ENCODE peak calls at places on chromosomes 11 and 22, in four cellular contexts. I is right atrium auricular region; H is effector memory CD4-positive, alpha-beta T cell; L is dorsolateral prefrontal cortex. C is an unnamed sample.

GRCh38 chr11:2776351-2777061 is 76.7 kb upstream of the KCNQ1OT1 start:
- DNase-seq in I (peak; percentile 54), H (no peak), L (peak; percentile 32), C (no peak)

GRCh38 chr11:130022799-130023198 is 20.2 kb upstream of the PRDM10 start:
- DNase-seq in I (no peak), H (no peak), L (no peak), C (no peak)

GRCh38 chr11:63765688-63766241 is 2.8 kb downstream of the ZFTA start:
- DNase-seq in I (no peak), H (no peak), L (no peak), C (no peak)

GRCh38 chr11:130323452-130324448 is 9.0 kb upstream of the ZBTB44 start:
- DNase-seq in I (no peak), H (no peak), L (no peak), C (no peak)

GRCh38 chr11:132908017-132908810 is 624.1 kb downstream of the OPCML start:
- DNase-seq in I (no peak), H (no peak), L (no peak), C (no peak)

GRCh38 chr11:72598901-72599300 is 75.3 kb downstream of the PDE2A start:
- DNase-seq in I (peak; percentile 71), H (no peak), L (peak; percentile 57), C (no peak)

GRCh38 chr11:96061730-96062524 is 138.0 kb upstream of the MTMR2 start:
- DNase-seq in I (no peak), H (no peak), L (no peak), C (no peak)

GRCh38 chr22:45807156-45807915 is 135.7 kb downstream of the ATXN10 start:
- DNase-seq in I (no peak), H (no peak), L (no peak), C (no peak)

GRCh38 chr22:27310966-27311665 is 490.4 kb downstream of the MN1 start:
- DNase-seq in I (no peak), H (no peak), L (no peak), C (no peak)

GRCh38 chr11:27971256-27971655 is 136.7 kb downstream of the KIF18A start:
- DNase-seq in I (no peak), H (no peak), L (no peak), C (no peak)

GRCh38 chr11:96279421-96280290 is 63.3 kb downstream of the MAML2 start:
- DNase-seq in I (no peak), H (no peak), L (no peak), C (no peak)

GRCh38 chr22:30390974-30391691 is 3.9 kb upstream of the RNF215 start:
- DNase-seq in I (no peak), H (peak; percentile 60), L (peak; percentile 83), C (peak; percentile 35)

GRCh38 chr11:104812416-104812815 is 85.8 kb downstream of the CASP12 start:
- DNase-seq in I (no peak), H (no peak), L (no peak), C (no peak)

GRCh38 chr22:41480397-41480735 is 11.4 kb downstream of the ACO2 start:
- DNase-seq in I (no peak), H (no peak), L (no peak), C (no peak)

GRCh38 chr11:103659138-103659734 is 377.2 kb upstream of the DDI1 start:
- DNase-seq in I (no peak), H (no peak), L (no peak), C (no peak)

GRCh38 chr22:49637255-49637760 is 190.4 kb downstream of the BRD1 start:
- DNase-seq in I (no peak), H (no peak), L (no peak), C (no peak)

GRCh38 chr11:61870429-61871039 is 20.8 kb downstream of the FADS3 start:
- DNase-seq in I (no peak), H (no peak), L (no peak), C (no peak)

GRCh38 chr11:110629594-110629993 is 82.6 kb downstream of the ARHGAP20 start:
- DNase-seq in I (no peak), H (no peak), L (no peak), C (no peak)

GRCh38 chr11:96146765-96147164 is 196.2 kb downstream of the MAML2 start:
- DNase-seq in I (no peak), H (no peak), L (no peak), C (no peak)

GRCh38 chr11:95067828-95068244 is 1.1 kb downstream of the SRSF8 start:
- DNase-seq in I (peak; percentile 74), H (no peak), L (no peak), C (no peak)

GRCh38 chr11:116732740-116733385 is 39.9 kb downstream of the BUD13 start:
- DNase-seq in I (no peak), H (peak; percentile 39), L (peak; percentile 78), C (peak; percentile 31)

GRCh38 chr11:59754859-59755700 is at the start of gene STX3:
- DNase-seq in I (peak; percentile 60), H (peak; percentile 60), L (peak; percentile 48), C (peak; percentile 60)

GRCh38 chr11:131888230-131888826 is 517.9 kb downstream of the NTM start:
- DNase-seq in I (no peak), H (no peak), L (no peak), C (no peak)

GRCh38 chr11:6757373-6757967 is 14.3 kb downstream of the OR2AG2 start:
- DNase-seq in I (no peak), H (peak; percentile 30), L (peak; percentile 69), C (no peak)

GRCh38 chr11:77395460-77396175 is 78.3 kb downstream of the PAK1 start:
- DNase-seq in I (no peak), H (no peak), L (no peak), C (no peak)

GRCh38 chr11:73384531-73384870 is 8.3 kb downstream of the RELT start:
- DNase-seq in I (no peak), H (no peak), L (no peak), C (no peak)

GRCh38 chr11:2097356-2097997 is 41.7 kb downstream of the IGF2 start:
- DNase-seq in I (peak; percentile 77), H (no peak), L (no peak), C (no peak)

GRCh38 chr11:22668005-22668796 is 1.8 kb downstream of the GAS2 start:
- DNase-seq in I (no peak), H (no peak), L (no peak), C (no peak)

GRCh38 chr11:38005597-38005996 is 1407.6 kb upstream of the RAG2 start:
- DNase-seq in I (no peak), H (no peak), L (no peak), C (no peak)

GRCh38 chr11:8768625-8769333 is 86.2 kb downstream of the RPL27A start:
- DNase-seq in I (no peak), H (no peak), L (no peak), C (no peak)

GRCh38 chr11:120135838-120136237 is 2.1 kb downstream of the TRIM29 start:
- DNase-seq in I (no peak), H (no peak), L (peak; percentile 5), C (no peak)

GRCh38 chr11:81655351-81655750 is 1078.3 kb downstream of the FAM181B start:
- DNase-seq in I (no peak), H (no peak), L (no peak), C (no peak)

GRCh38 chr22:24517446-24517845 is 22.3 kb downstream of the UPB1 start:
- DNase-seq in I (no peak), H (no peak), L (no peak), C (no peak)

GRCh38 chr22:24845036-24845918 is 39.3 kb downstream of the SGSM1 start:
- DNase-seq in I (peak; percentile 66), H (no peak), L (no peak), C (no peak)

GRCh38 chr22:23570681-23571080 is 9.4 kb downstream of the IGLL1 start:
- DNase-seq in I (no peak), H (no peak), L (no peak), C (no peak)

GRCh38 chr22:29481265-29482000 is 1.4 kb downstream of the NEFH start:
- DNase-seq in I (no peak), H (no peak), L (no peak), C (no peak)

DNA sequence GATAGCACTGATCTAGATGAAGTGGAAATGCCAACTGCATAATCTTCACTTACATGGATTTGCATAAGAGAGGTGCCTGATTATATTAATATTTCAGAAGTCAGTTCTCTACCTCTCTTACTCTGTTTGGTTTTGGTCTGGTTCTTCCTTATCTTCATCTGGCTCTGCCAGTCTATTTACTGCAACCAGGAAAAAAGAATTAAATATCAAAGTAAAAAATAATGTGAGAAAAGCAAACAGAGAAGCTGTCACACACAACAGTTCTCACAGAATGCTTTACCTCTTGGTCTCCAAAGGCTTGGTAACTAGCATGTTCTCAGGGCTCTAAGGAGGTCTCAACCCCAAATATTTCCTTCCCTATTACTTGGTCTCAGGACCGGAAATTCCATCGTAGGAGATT is 6.7 kb downstream of the VSIG10L2 start:
- DNase-seq in I (no peak), H (no peak), L (no peak), C (no peak)
- H3K27ac ChIP-seq in I (peak overlapping the region; percentile 29), H (no peak overlapping the region), L (no peak overlapping the region), C (no peak overlapping the region)

GRCh38 chr11:128359515-128359914 is 227.8 kb downstream of the ETS1 start:
- DNase-seq in I (no peak), H (no peak), L (no peak), C (no peak)

GRCh38 chr11:128365044-128365443 is 222.3 kb downstream of the ETS1 start:
- DNase-seq in I (no peak), H (no peak), L (no peak), C (no peak)

GRCh38 chr11:128356992-128357391 is 230.4 kb downstream of the ETS1 start:
- DNase-seq in I (no peak), H (no peak), L (no peak), C (no peak)

GRCh38 chr11:128355558-128355957 is 231.8 kb downstream of the ETS1 start:
- DNase-seq in I (no peak), H (no peak), L (no peak), C (no peak)

GRCh38 chr11:128361451-128362020 is 225.8 kb downstream of the ETS1 start:
- DNase-seq in I (no peak), H (no peak), L (no peak), C (no peak)
- H3K27ac ChIP-seq in I (no peak overlapping the region), H (no peak overlapping the region), L (no peak overlapping the region), C (no peak overlapping the region)

DNA sequence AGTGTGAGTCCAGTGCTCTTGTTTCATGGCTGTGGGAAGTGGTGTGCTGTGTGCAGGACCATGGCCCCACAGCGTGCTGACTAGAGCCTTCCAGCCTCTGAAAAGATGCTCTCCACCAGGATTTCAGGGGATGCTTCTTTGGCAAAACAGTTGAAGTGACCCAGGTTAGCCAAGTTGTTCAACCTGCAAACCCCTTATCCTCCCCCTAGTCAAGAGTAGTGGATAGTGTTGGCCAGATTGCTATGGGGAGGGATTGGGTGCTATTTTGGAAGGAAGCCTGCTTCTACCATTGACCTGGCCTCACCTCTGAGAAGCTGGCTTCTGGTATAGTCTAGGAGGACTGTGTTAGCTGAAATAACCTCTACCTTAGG is 1.7 kb downstream of the MICAL2 start:
- DNase-seq in I (no peak), H (no peak), L (no peak), C (no peak)
- H3K27ac ChIP-seq in I (peak overlapping the region; percentile 91), H (no peak overlapping the region), L (no peak overlapping the region), C (no peak overlapping the region)

DNA sequence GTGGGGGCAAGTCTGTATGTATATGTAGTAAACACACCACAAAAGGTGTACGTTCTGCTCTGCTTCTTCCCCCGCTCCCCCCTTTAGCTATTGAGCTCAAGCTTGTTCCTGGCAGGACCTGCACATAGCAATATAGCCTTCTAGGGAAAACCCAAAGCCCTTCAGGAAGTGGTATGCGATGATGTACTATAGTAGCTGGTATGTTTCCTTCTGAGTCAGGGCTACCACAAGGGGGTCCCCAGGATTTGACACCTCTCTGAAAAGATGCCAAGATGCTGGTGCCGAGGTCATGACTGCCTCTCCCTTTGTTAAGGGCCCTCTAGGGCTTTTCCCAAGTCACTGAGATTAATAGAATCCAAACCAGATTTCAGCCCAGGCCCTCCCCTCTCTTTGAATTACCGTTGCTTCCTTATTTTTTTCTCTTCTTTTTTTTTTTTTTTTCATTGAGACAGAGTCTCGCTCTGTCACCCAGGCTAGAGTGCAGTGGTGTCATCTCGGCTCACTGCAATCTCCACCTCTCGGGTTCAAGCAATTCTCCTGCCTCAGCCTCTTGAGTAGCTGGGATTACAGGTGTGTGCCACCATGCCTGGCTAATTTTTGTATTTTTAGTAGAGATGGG is 268.4 kb downstream of the ETS1 start:
- DNase-seq in I (no peak), H (peak; percentile 62), L (no peak), C (no peak)
- H3K27ac ChIP-seq in I (no peak overlapping the region), H (peak overlapping the region; percentile 63), L (no peak overlapping the region), C (no peak overlapping the region)